ENCODE peak calls at places on chromosomes 7 and 10, in eight cellular contexts. One of them, this sample, is unnamed.

GRCh38 chr7:100567751-100568175 is 5.9 kb downstream of the SAP25 start:
- DNase-seq in adrenal gland: peak
- DNase-seq in activated B cell treated with CpG ODN at 0.5 μM for 24 hours: no peak
- DNase-seq in upper lobe of right lung: peak
- DNase-seq in endothelial cell: no peak
- DNase-seq in esophagus squamous epithelium: no peak
- DNase-seq in endodermal cell: no peak
- DNase-seq in Peyer's patch: no peak
- DNase-seq in this sample: no peak

GRCh38 chr7:38773430-38773829 is 135.6 kb downstream of the VPS41 start:
- DNase-seq in endothelial cell: no peak
- DNase-seq in activated B cell treated with CpG ODN at 0.5 μM for 24 hours: no peak
- DNase-seq in Peyer's patch: no peak
- DNase-seq in endodermal cell: no peak
- DNase-seq in adrenal gland: no peak
- DNase-seq in upper lobe of right lung: no peak
- DNase-seq in esophagus squamous epithelium: no peak
- DNase-seq in this sample: no peak

GRCh38 chr10:34931216-34931615 is 116.1 kb upstream of the PARD3 start:
- DNase-seq in adrenal gland: peak
- DNase-seq in activated B cell treated with CpG ODN at 0.5 μM for 24 hours: no peak
- DNase-seq in Peyer's patch: no peak
- DNase-seq in endothelial cell: no peak
- DNase-seq in esophagus squamous epithelium: no peak
- DNase-seq in upper lobe of right lung: no peak
- DNase-seq in endodermal cell: no peak
- DNase-seq in this sample: no peak

GRCh38 chr10:76583711-76584161 is 1053.9 kb downstream of the KCNMA1 start:
- DNase-seq in adrenal gland: no peak
- DNase-seq in esophagus squamous epithelium: no peak
- DNase-seq in upper lobe of right lung: no peak
- DNase-seq in endodermal cell: no peak
- DNase-seq in Peyer's patch: no peak
- DNase-seq in endothelial cell: no peak
- DNase-seq in activated B cell treated with CpG ODN at 0.5 μM for 24 hours: no peak
- DNase-seq in this sample: no peak

GRCh38 chr10:5168897-5169296 is 16.1 kb downstream of the AKR1C8 start:
- DNase-seq in Peyer's patch: no peak
- DNase-seq in endothelial cell: no peak
- DNase-seq in esophagus squamous epithelium: no peak
- DNase-seq in endodermal cell: no peak
- DNase-seq in adrenal gland: no peak
- DNase-seq in upper lobe of right lung: no peak
- DNase-seq in activated B cell treated with CpG ODN at 0.5 μM for 24 hours: no peak
- DNase-seq in this sample: no peak

GRCh38 chr7:150620617-150621371 is 11.4 kb downstream of the GIMAP6 start:
- DNase-seq in upper lobe of right lung: no peak
- DNase-seq in adrenal gland: no peak
- DNase-seq in activated B cell treated with CpG ODN at 0.5 μM for 24 hours: no peak
- DNase-seq in endodermal cell: no peak
- DNase-seq in endothelial cell: no peak
- DNase-seq in esophagus squamous epithelium: no peak
- DNase-seq in Peyer's patch: no peak
- DNase-seq in this sample: no peak

GRCh38 chr7:151455690-151456089 is 15.7 kb upstream of the CRYGN start:
- DNase-seq in activated B cell treated with CpG ODN at 0.5 μM for 24 hours: no peak
- DNase-seq in adrenal gland: no peak
- DNase-seq in esophagus squamous epithelium: no peak
- DNase-seq in endothelial cell: no peak
- DNase-seq in endodermal cell: no peak
- DNase-seq in Peyer's patch: no peak
- DNase-seq in upper lobe of right lung: no peak
- DNase-seq in this sample: no peak

GRCh38 chr7:4042402-4042801 is 639.7 kb upstream of the FOXK1 start:
- DNase-seq in activated B cell treated with CpG ODN at 0.5 μM for 24 hours: no peak
- DNase-seq in upper lobe of right lung: no peak
- DNase-seq in endodermal cell: peak
- DNase-seq in Peyer's patch: no peak
- DNase-seq in endothelial cell: no peak
- DNase-seq in esophagus squamous epithelium: no peak
- DNase-seq in adrenal gland: no peak
- DNase-seq in this sample: no peak

GRCh38 chr10:74822583-74823089 is 3.8 kb upstream of the KAT6B start:
- DNase-seq in endodermal cell: no peak
- DNase-seq in adrenal gland: no peak
- DNase-seq in endothelial cell: no peak
- DNase-seq in Peyer's patch: no peak
- DNase-seq in upper lobe of right lung: no peak
- DNase-seq in activated B cell treated with CpG ODN at 0.5 μM for 24 hours: no peak
- DNase-seq in esophagus squamous epithelium: no peak
- DNase-seq in this sample: no peak

GRCh38 chr7:20114463-20114862 is 102.7 kb downstream of the MACC1 start:
- DNase-seq in endothelial cell: no peak
- DNase-seq in esophagus squamous epithelium: no peak
- DNase-seq in endodermal cell: no peak
- DNase-seq in Peyer's patch: no peak
- DNase-seq in activated B cell treated with CpG ODN at 0.5 μM for 24 hours: no peak
- DNase-seq in upper lobe of right lung: no peak
- DNase-seq in adrenal gland: peak
- DNase-seq in this sample: no peak

GRCh38 chr7:101172854-101173751 is 7.0 kb downstream of the NAT16 start:
- DNase-seq in endothelial cell: no peak
- DNase-seq in endodermal cell: peak
- DNase-seq in activated B cell treated with CpG ODN at 0.5 μM for 24 hours: no peak
- DNase-seq in upper lobe of right lung: peak
- DNase-seq in adrenal gland: peak
- DNase-seq in esophagus squamous epithelium: no peak
- DNase-seq in Peyer's patch: peak
- DNase-seq in this sample: no peak

GRCh38 chr10:28111712-28112111 is 112.8 kb upstream of the ODAD2 start:
- DNase-seq in Peyer's patch: no peak
- DNase-seq in endodermal cell: no peak
- DNase-seq in adrenal gland: no peak
- DNase-seq in endothelial cell: no peak
- DNase-seq in upper lobe of right lung: no peak
- DNase-seq in activated B cell treated with CpG ODN at 0.5 μM for 24 hours: no peak
- DNase-seq in esophagus squamous epithelium: no peak
- DNase-seq in this sample: no peak

GRCh38 chr10:6593140-6593740 is 13.2 kb upstream of the PRKCQ start:
- DNase-seq in adrenal gland: no peak
- DNase-seq in upper lobe of right lung: no peak
- DNase-seq in activated B cell treated with CpG ODN at 0.5 μM for 24 hours: no peak
- DNase-seq in esophagus squamous epithelium: no peak
- DNase-seq in endodermal cell: no peak
- DNase-seq in endothelial cell: no peak
- DNase-seq in Peyer's patch: no peak
- DNase-seq in this sample: no peak

GRCh38 chr7:112855227-112855626 is 65.0 kb upstream of the TMEM168 start:
- DNase-seq in endothelial cell: no peak
- DNase-seq in activated B cell treated with CpG ODN at 0.5 μM for 24 hours: no peak
- DNase-seq in Peyer's patch: no peak
- DNase-seq in adrenal gland: no peak
- DNase-seq in upper lobe of right lung: no peak
- DNase-seq in esophagus squamous epithelium: no peak
- DNase-seq in endodermal cell: no peak
- DNase-seq in this sample: no peak

GRCh38 chr10:121284952-121285351 is 313.3 kb downstream of the FGFR2 start:
- DNase-seq in activated B cell treated with CpG ODN at 0.5 μM for 24 hours: no peak
- DNase-seq in endothelial cell: no peak
- DNase-seq in esophagus squamous epithelium: no peak
- DNase-seq in endodermal cell: no peak
- DNase-seq in upper lobe of right lung: no peak
- DNase-seq in adrenal gland: peak
- DNase-seq in Peyer's patch: no peak
- DNase-seq in this sample: no peak

GRCh38 chr10:20956843-20957242 is 59.7 kb upstream of the NEBL start:
- DNase-seq in esophagus squamous epithelium: no peak
- DNase-seq in adrenal gland: no peak
- DNase-seq in endodermal cell: no peak
- DNase-seq in Peyer's patch: no peak
- DNase-seq in activated B cell treated with CpG ODN at 0.5 μM for 24 hours: no peak
- DNase-seq in endothelial cell: no peak
- DNase-seq in upper lobe of right lung: no peak
- DNase-seq in this sample: no peak

GRCh38 chr7:106987777-106988176 is 56.7 kb upstream of the PRKAR2B start:
- DNase-seq in upper lobe of right lung: no peak
- DNase-seq in endodermal cell: no peak
- DNase-seq in Peyer's patch: no peak
- DNase-seq in adrenal gland: no peak
- DNase-seq in activated B cell treated with CpG ODN at 0.5 μM for 24 hours: no peak
- DNase-seq in esophagus squamous epithelium: no peak
- DNase-seq in endothelial cell: no peak
- DNase-seq in this sample: no peak

GRCh38 chr7:126948664-126949063 is 304.1 kb downstream of the GRM8 start:
- DNase-seq in esophagus squamous epithelium: no peak
- DNase-seq in activated B cell treated with CpG ODN at 0.5 μM for 24 hours: no peak
- DNase-seq in Peyer's patch: no peak
- DNase-seq in adrenal gland: no peak
- DNase-seq in endodermal cell: no peak
- DNase-seq in upper lobe of right lung: no peak
- DNase-seq in endothelial cell: no peak
- DNase-seq in this sample: no peak

GRCh38 chr10:98107644-98108430 is 26.6 kb upstream of the R3HCC1L start:
- DNase-seq in activated B cell treated with CpG ODN at 0.5 μM for 24 hours: no peak
- DNase-seq in Peyer's patch: no peak
- DNase-seq in esophagus squamous epithelium: no peak
- DNase-seq in endothelial cell: no peak
- DNase-seq in endodermal cell: no peak
- DNase-seq in upper lobe of right lung: no peak
- DNase-seq in adrenal gland: no peak
- DNase-seq in this sample: no peak

GRCh38 chr10:114953047-114953446 is 15.1 kb downstream of the TRUB1 start:
- DNase-seq in activated B cell treated with CpG ODN at 0.5 μM for 24 hours: no peak
- DNase-seq in esophagus squamous epithelium: no peak
- DNase-seq in Peyer's patch: no peak
- DNase-seq in endothelial cell: no peak
- DNase-seq in endodermal cell: no peak
- DNase-seq in adrenal gland: no peak
- DNase-seq in upper lobe of right lung: no peak
- DNase-seq in this sample: no peak

GRCh38 chr10:111435871-111436270 is 359.0 kb downstream of the ADRA2A start:
- DNase-seq in endodermal cell: no peak
- DNase-seq in Peyer's patch: no peak
- DNase-seq in upper lobe of right lung: no peak
- DNase-seq in esophagus squamous epithelium: no peak
- DNase-seq in activated B cell treated with CpG ODN at 0.5 μM for 24 hours: no peak
- DNase-seq in endothelial cell: no peak
- DNase-seq in adrenal gland: no peak
- DNase-seq in this sample: no peak

GRCh38 chr7:111499027-111499426 is 63.3 kb downstream of the IMMP2L start:
- DNase-seq in Peyer's patch: no peak
- DNase-seq in activated B cell treated with CpG ODN at 0.5 μM for 24 hours: no peak
- DNase-seq in adrenal gland: no peak
- DNase-seq in esophagus squamous epithelium: no peak
- DNase-seq in upper lobe of right lung: no peak
- DNase-seq in endodermal cell: no peak
- DNase-seq in endothelial cell: no peak
- DNase-seq in this sample: no peak

GRCh38 chr7:26398436-26399308 is 107.0 kb downstream of the SNX10 start:
- DNase-seq in endothelial cell: peak
- DNase-seq in adrenal gland: peak
- DNase-seq in Peyer's patch: peak
- DNase-seq in upper lobe of right lung: peak
- DNase-seq in activated B cell treated with CpG ODN at 0.5 μM for 24 hours: peak
- DNase-seq in endodermal cell: peak
- DNase-seq in esophagus squamous epithelium: peak
- DNase-seq in this sample: peak

GRCh38 chr7:87219545-87220025 is at the start of gene TMEM243:
- DNase-seq in endodermal cell: peak
- DNase-seq in Peyer's patch: peak
- DNase-seq in endothelial cell: peak
- DNase-seq in esophagus squamous epithelium: peak
- DNase-seq in adrenal gland: peak
- DNase-seq in upper lobe of right lung: peak
- DNase-seq in activated B cell treated with CpG ODN at 0.5 μM for 24 hours: peak
- DNase-seq in this sample: peak
- TF ChIP-seq CTCF in endodermal cell: peak
- TF ChIP-seq CTCF in Peyer's patch: peak
- TF ChIP-seq CTCF in endothelial cell: no peak
- TF ChIP-seq CTCF in esophagus squamous epithelium: peak
- TF ChIP-seq CTCF in adrenal gland: no peak
- TF ChIP-seq CTCF in upper lobe of right lung: peak
- TF ChIP-seq CTCF in activated B cell treated with CpG ODN at 0.5 μM for 24 hours: no peak
- TF ChIP-seq CTCF in this sample: peak

GRCh38 chr10:88317099-88317498 is 266.0 kb downstream of the RNLS start:
- DNase-seq in activated B cell treated with CpG ODN at 0.5 μM for 24 hours: no peak
- DNase-seq in Peyer's patch: no peak
- DNase-seq in adrenal gland: no peak
- DNase-seq in endothelial cell: no peak
- DNase-seq in upper lobe of right lung: no peak
- DNase-seq in endodermal cell: no peak
- DNase-seq in esophagus squamous epithelium: no peak
- DNase-seq in this sample: no peak

GRCh38 chr10:88319960-88320517 is 263.1 kb downstream of the RNLS start:
- DNase-seq in upper lobe of right lung: no peak
- DNase-seq in activated B cell treated with CpG ODN at 0.5 μM for 24 hours: no peak
- DNase-seq in Peyer's patch: no peak
- DNase-seq in endothelial cell: no peak
- DNase-seq in adrenal gland: no peak
- DNase-seq in endodermal cell: no peak
- DNase-seq in esophagus squamous epithelium: no peak
- DNase-seq in this sample: no peak

GRCh38 chr10:88316292-88316861 is 266.7 kb downstream of the RNLS start:
- DNase-seq in endodermal cell: no peak
- DNase-seq in Peyer's patch: no peak
- DNase-seq in activated B cell treated with CpG ODN at 0.5 μM for 24 hours: no peak
- DNase-seq in endothelial cell: no peak
- DNase-seq in esophagus squamous epithelium: no peak
- DNase-seq in upper lobe of right lung: no peak
- DNase-seq in adrenal gland: no peak
- DNase-seq in this sample: no peak

GRCh38 chr10:88315746-88316145 is 267.4 kb downstream of the RNLS start:
- DNase-seq in endodermal cell: no peak
- DNase-seq in esophagus squamous epithelium: no peak
- DNase-seq in activated B cell treated with CpG ODN at 0.5 μM for 24 hours: no peak
- DNase-seq in Peyer's patch: no peak
- DNase-seq in endothelial cell: no peak
- DNase-seq in upper lobe of right lung: no peak
- DNase-seq in adrenal gland: no peak
- DNase-seq in this sample: no peak

GRCh38 chr10:88318803-88319202 is 264.3 kb downstream of the RNLS start:
- DNase-seq in esophagus squamous epithelium: no peak
- DNase-seq in activated B cell treated with CpG ODN at 0.5 μM for 24 hours: no peak
- DNase-seq in endothelial cell: no peak
- DNase-seq in Peyer's patch: no peak
- DNase-seq in upper lobe of right lung: no peak
- DNase-seq in adrenal gland: no peak
- DNase-seq in endodermal cell: peak
- DNase-seq in this sample: no peak
- TF ChIP-seq CTCF in esophagus squamous epithelium: no peak
- TF ChIP-seq CTCF in activated B cell treated with CpG ODN at 0.5 μM for 24 hours: no peak
- TF ChIP-seq CTCF in endothelial cell: peak
- TF ChIP-seq CTCF in Peyer's patch: no peak
- TF ChIP-seq CTCF in upper lobe of right lung: peak
- TF ChIP-seq CTCF in adrenal gland: no peak
- TF ChIP-seq CTCF in endodermal cell: peak
- TF ChIP-seq CTCF in this sample: no peak

GRCh38 chr10:102435529-102436233 is 3.3 kb upstream of the CUEDC2 start:
- DNase-seq in esophagus squamous epithelium: no peak
- DNase-seq in endodermal cell: peak
- DNase-seq in endothelial cell: no peak
- DNase-seq in activated B cell treated with CpG ODN at 0.5 μM for 24 hours: no peak
- DNase-seq in Peyer's patch: no peak
- DNase-seq in upper lobe of right lung: peak
- DNase-seq in adrenal gland: no peak
- DNase-seq in this sample: no peak
- TF ChIP-seq CTCF in esophagus squamous epithelium: no peak
- TF ChIP-seq CTCF in endodermal cell: no peak
- TF ChIP-seq CTCF in endothelial cell: no peak
- TF ChIP-seq CTCF in activated B cell treated with CpG ODN at 0.5 μM for 24 hours: no peak
- TF ChIP-seq CTCF in Peyer's patch: no peak
- TF ChIP-seq CTCF in upper lobe of right lung: no peak
- TF ChIP-seq CTCF in adrenal gland: no peak
- TF ChIP-seq CTCF in this sample: no peak

GRCh38 chr10:96974348-96974747 is 142.2 kb downstream of the LCOR start:
- DNase-seq in adrenal gland: no peak
- DNase-seq in Peyer's patch: no peak
- DNase-seq in activated B cell treated with CpG ODN at 0.5 μM for 24 hours: no peak
- DNase-seq in upper lobe of right lung: no peak
- DNase-seq in endodermal cell: no peak
- DNase-seq in esophagus squamous epithelium: no peak
- DNase-seq in endothelial cell: no peak
- DNase-seq in this sample: no peak
- TF ChIP-seq CTCF in adrenal gland: no peak
- TF ChIP-seq CTCF in Peyer's patch: no peak
- TF ChIP-seq CTCF in activated B cell treated with CpG ODN at 0.5 μM for 24 hours: no peak
- TF ChIP-seq CTCF in upper lobe of right lung: no peak
- TF ChIP-seq CTCF in endodermal cell: no peak
- TF ChIP-seq CTCF in esophagus squamous epithelium: no peak
- TF ChIP-seq CTCF in endothelial cell: no peak
- TF ChIP-seq CTCF in this sample: no peak

This sample was measured in progenitor cell of endocrine pancreas.